ENCODE peak calls at places on chromosomes 12 and 14, in seven cellular contexts. S is OCI-LY7; C is heart left ventricle; N is PC-9; K is naive thymus-derived CD4-positive, alpha-beta T cell; V is body of pancreas; L is lower lobe of right lung. X is an unnamed sample. For H3K9me3, the result is how much of the 10 kb centered on the place peaks cover.

GRCh38 chr14:68255697-68256178 is 436.2 kb downstream of the RAD51B start:
- DNase-seq in K (no peak), S (no peak), N (peak), V (no peak), L (no peak), C (no peak), X (no peak)

GRCh38 chr14:42715316-42715715 is 1108.6 kb downstream of the LRFN5 start:
- DNase-seq in C (no peak), V (no peak), K (no peak), S (no peak), L (no peak), N (no peak), X (no peak)

GRCh38 chr12:80714055-80714454 is 2.7 kb upstream of the MYF5 start:
- DNase-seq in V (no peak), L (no peak), N (no peak), S (no peak), C (no peak), K (no peak), X (no peak)

GRCh38 chr14:102333795-102334415 is 14.4 kb downstream of the ZNF839 start:
- DNase-seq in V (no peak), S (no peak), L (no peak), K (no peak), C (no peak), N (peak), X (no peak)

GRCh38 chr12:101207086-101207780 is 2.8 kb downstream of the SLC5A8 start:
- DNase-seq in K (no peak), V (no peak), C (no peak), N (no peak), L (no peak), S (no peak), X (no peak)

GRCh38 chr12:125533434-125534029 is 468.3 kb downstream of the AACS start:
- DNase-seq in S (peak), L (no peak), K (no peak), N (no peak), V (peak), C (peak), X (no peak)

GRCh38 chr14:91872011-91872476 is 4.7 kb upstream of the TC2N start:
- DNase-seq in C (no peak), S (peak), N (peak), K (no peak), V (peak), L (peak), X (no peak)

GRCh38 chr14:75205586-75205985 is 29.2 kb upstream of the TMED10 start:
- DNase-seq in C (no peak), N (peak), S (no peak), K (no peak), V (no peak), L (no peak), X (no peak)

GRCh38 chr12:7017870-7018349 is 366 bp downstream of the LPCAT3 start:
- DNase-seq in V (no peak), K (no peak), N (no peak), S (no peak), L (no peak), C (no peak), X (peak)

GRCh38 chr14:104352493-104353220 is 214.3 kb downstream of the KIF26A start:
- DNase-seq in C (no peak), V (no peak), L (no peak), N (no peak), K (no peak), S (no peak), X (no peak)

GRCh38 chr12:100820314-100820713 is 25.7 kb downstream of the ANO4 start:
- DNase-seq in S (no peak), C (no peak), K (no peak), V (no peak), N (no peak), L (no peak), X (no peak)

GRCh38 chr14:65156568-65157366 is 54.5 kb upstream of the MAX start:
- DNase-seq in L (peak), C (peak), N (peak), V (no peak), S (peak), K (no peak), X (peak)

GRCh38 chr12:25121916-25122315 is 73.0 kb downstream of the DNAI7 start:
- DNase-seq in C (no peak), K (no peak), S (no peak), N (no peak), V (no peak), L (no peak), X (no peak)

GRCh38 chr12:30850684-30851083 is 75.9 kb upstream of the TSPAN11 start:
- DNase-seq in L (no peak), V (no peak), N (no peak), S (peak), C (no peak), K (no peak), X (no peak)

GRCh38 chr14:100691395-100692025 is 35.2 kb upstream of the DLK1 start:
- DNase-seq in V (no peak), S (no peak), C (no peak), K (no peak), N (no peak), L (no peak), X (no peak)

GRCh38 chr12:128933926-128934325 is 80.6 kb downstream of the GLT1D1 start:
- DNase-seq in S (no peak), C (no peak), K (no peak), V (no peak), L (no peak), N (no peak), X (no peak)

GRCh38 chr14:68576496-68577244 is 216.2 kb downstream of the ZFP36L1 start:
- DNase-seq in K (no peak), N (peak), C (no peak), L (no peak), S (no peak), V (no peak), X (no peak)

GRCh38 chr12:3950714-3951320 is 77.6 kb upstream of the PARP11 start:
- DNase-seq in K (peak), N (no peak), S (no peak), L (no peak), C (no peak), V (no peak), X (peak)

GRCh38 chr14:43894534-43894933 is 612.5 kb downstream of the FSCB start:
- DNase-seq in C (no peak), V (no peak), L (no peak), N (no peak), S (peak), K (no peak), X (no peak)

GRCh38 chr12:50351120-50352043 is 45.0 kb downstream of the FAM186A start:
- DNase-seq in V (peak), C (peak), K (no peak), S (no peak), L (no peak), N (no peak), X (peak)

GRCh38 chr14:64611358-64612020 is 61.7 kb downstream of the PPP1R36 start:
- DNase-seq in S (no peak), K (no peak), V (no peak), L (no peak), N (no peak), C (no peak), X (no peak)

GRCh38 chr14:55301722-55302121 is 30.5 kb downstream of the FBXO34 start:
- DNase-seq in V (no peak), C (no peak), L (no peak), N (no peak), K (no peak), S (no peak), X (no peak)

GRCh38 chr14:105138021-105138541 is 30.5 kb downstream of the JAG2 start:
- DNase-seq in N (no peak), V (no peak), S (no peak), L (no peak), K (no peak), C (no peak), X (no peak)

GRCh38 chr14:85529803-85530574 is at the start of gene FLRT2:
- DNase-seq in V (peak), S (no peak), L (peak), K (no peak), C (peak), N (no peak), X (peak)

GRCh38 chr12:32885831-32886230 is 10.7 kb downstream of the PKP2 start:
- DNase-seq in N (no peak), C (no peak), V (no peak), L (no peak), S (no peak), K (no peak), X (no peak)

GRCh38 chr12:41014643-41015020 is 173.5 kb upstream of the PDZRN4 start:
- DNase-seq in L (no peak), N (no peak), V (no peak), K (no peak), S (no peak), C (no peak), X (no peak)
- H3K27ac ChIP-seq in L (no peak), N (no peak), V (no peak), K (no peak), S (no peak), C (no peak), X (no peak)

GRCh38 chr14:23579311-23579630 is 681 bp upstream of the JPH4 start:
- DNase-seq in S (no peak), N (no peak), L (no peak), C (no peak), V (no peak), K (no peak), X (no peak)

GRCh38 chr14:23579739-23580138 is 1.1 kb upstream of the JPH4 start:
- DNase-seq in V (no peak), C (no peak), S (no peak), N (no peak), L (no peak), K (no peak), X (no peak)

GRCh38 chr14:23577004-23577681 is 1.4 kb downstream of the JPH4 start:
- DNase-seq in N (no peak), L (no peak), V (peak), S (no peak), K (no peak), C (no peak), X (no peak)

GRCh38 chr14:23577710-23578392 is 739 bp downstream of the JPH4 start:
- DNase-seq in K (no peak), S (no peak), N (no peak), C (no peak), V (no peak), L (no peak), X (no peak)

DNA sequence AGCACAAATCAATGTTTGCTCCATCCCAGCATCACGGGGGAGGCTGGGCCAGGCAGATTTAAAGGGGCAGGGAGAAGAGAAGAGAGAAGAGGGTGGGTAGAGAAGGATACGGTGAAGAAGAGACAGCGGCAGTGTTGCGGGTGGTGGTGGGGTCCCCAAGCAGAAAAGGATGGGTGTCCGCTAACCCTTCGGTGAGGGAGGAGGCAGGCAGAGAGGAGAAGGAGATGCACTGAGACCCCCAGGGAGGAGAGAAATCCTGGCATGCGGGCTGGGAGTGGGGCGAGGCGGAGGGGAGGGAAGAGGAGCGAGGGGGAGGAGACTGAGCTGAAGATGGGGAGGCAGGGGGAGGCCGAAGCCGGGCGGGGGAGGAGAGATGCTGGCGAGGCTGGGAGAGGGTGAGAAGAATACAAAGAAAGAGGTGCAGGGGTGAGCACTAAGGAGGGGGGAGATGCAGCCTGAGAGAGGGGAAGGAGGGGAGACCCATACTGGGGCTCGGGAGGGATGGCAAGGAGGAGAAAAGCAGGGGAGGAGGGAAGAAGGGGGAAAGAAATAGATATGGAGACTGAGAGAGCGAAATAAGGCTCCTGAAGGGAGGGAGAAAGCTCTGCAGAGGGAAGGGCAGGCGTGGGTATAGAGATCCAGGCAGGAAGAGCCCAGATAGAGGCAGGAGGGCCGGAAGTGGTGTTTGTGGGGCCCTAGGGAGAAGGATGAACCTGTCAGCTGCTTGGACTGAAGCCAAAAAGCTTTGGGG is at the start of gene JPH4:
- DNase-seq in V (no peak), L (no peak), S (no peak), N (no peak), K (no peak), C (no peak), X (peak)
- H3K4me3 ChIP-seq in V (no peak), L (no peak), S (no peak), N (no peak), K (no peak), C (no peak), X (no peak)

DNA sequence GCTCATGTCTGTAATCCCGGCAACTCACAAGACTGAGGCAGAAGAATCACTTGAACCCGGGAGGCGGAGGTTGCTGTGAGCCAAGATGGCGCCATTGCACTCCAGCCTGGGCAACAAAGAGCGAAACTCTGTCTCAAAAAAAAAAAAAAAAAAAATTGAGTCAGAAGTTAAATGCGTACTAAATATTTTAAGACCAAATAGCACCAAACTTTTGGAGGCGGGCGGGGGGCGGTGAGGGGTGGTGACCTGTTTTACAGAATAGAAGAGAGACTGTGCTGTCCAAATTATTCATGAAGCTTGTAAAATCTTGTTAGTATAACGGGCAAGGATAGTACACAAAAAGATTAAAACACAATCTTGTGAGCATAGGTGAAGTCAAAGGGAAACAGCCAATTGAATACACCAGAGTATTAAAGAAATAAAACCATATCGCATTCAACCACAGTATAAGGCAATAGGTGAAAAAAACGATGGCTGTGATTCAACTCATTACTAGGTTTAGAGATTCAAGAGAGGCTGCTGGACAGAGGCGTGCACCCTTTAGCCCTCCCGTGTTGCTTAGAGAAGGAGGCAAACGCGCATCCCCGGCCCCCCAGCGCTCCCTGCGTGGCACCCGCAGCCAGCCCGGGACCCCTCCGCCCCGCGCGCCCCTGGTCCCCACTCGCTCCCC is 571 bp downstream of the ZNF891 start:
- DNase-seq in S (peak), N (no peak), C (no peak), L (no peak), V (no peak), K (no peak), X (peak)
- H3K9me3 ChIP-seq in S (half or more), N (under half), C (under half), L (half or more), V (under half), K (under half), X (under half)

GRCh38 chr14:30928462-30928861 is 54.1 kb downstream of the COCH start:
- DNase-seq in N (no peak), V (no peak), C (no peak), K (no peak), S (no peak), L (no peak), X (no peak)
- H3K27ac ChIP-seq in N (no peak), V (no peak), C (no peak), K (no peak), S (no peak), L (no peak), X (no peak)

GRCh38 chr12:56773113-56773512 is 10.0 kb downstream of the HSD17B6 start:
- DNase-seq in C (no peak), V (no peak), S (no peak), K (no peak), N (no peak), L (no peak), X (no peak)

GRCh38 chr12:56775638-56776037 is 12.5 kb downstream of the HSD17B6 start:
- DNase-seq in N (no peak), S (peak), V (no peak), C (no peak), L (no peak), K (no peak), X (no peak)

GRCh38 chr12:56778756-56779155 is 15.6 kb downstream of the HSD17B6 start:
- DNase-seq in C (no peak), K (no peak), V (no peak), L (no peak), S (no peak), N (no peak), X (no peak)

GRCh38 chr12:56772625-56773024 is 9.5 kb downstream of the HSD17B6 start:
- DNase-seq in L (no peak), C (no peak), N (no peak), V (no peak), S (no peak), K (no peak), X (no peak)

DNA sequence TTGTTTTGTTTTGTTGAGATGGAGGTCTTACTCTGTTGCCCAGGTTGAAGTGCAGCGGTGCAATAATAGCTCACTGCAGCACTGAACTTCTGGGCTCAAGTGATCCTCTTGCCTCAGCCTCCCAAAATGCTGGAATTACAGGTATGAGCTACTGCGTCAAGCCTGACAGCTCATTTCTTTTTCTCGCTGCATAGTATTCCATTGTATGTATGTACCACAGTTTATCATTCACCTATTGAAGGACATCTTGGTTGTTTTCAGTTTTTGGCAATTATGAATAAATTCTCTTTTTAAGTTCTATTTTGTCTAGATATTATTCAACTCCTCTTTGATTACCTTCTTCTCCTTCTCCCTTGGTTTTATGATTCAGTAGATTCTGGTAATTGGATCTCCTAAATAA is 13.5 kb downstream of the HSD17B6 start:
- DNase-seq in K (no peak), N (no peak), S (no peak), L (no peak), C (no peak), V (no peak), X (no peak)
- H3K4me3 ChIP-seq in K (no peak), N (no peak), S (no peak), L (no peak), C (no peak), V (no peak), X (no peak)

DNA sequence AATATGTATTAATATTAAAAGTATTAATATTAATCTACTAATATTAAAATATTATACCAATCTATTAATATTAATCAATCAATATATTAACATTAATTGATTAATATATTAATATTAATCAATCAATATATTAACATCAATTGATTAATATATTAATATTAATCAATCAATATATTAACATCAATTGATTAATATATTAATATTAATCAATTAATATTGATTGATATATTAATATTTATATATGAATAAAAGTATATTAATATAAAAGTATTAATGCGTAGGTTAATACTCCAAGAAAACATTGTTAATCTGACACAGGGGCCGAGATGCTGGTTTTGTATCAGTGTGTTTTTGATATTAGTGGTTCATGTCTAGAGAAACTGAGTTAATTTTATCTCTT is 1430.1 kb upstream of the SEL1L start:
- DNase-seq in C (no peak), N (no peak), L (no peak), V (no peak), S (no peak), K (no peak), X (no peak)
- H3K9me3 ChIP-seq in C (under half), N (under half), L (under half), V (under half), S (under half), K (under half), X (under half)

DNA sequence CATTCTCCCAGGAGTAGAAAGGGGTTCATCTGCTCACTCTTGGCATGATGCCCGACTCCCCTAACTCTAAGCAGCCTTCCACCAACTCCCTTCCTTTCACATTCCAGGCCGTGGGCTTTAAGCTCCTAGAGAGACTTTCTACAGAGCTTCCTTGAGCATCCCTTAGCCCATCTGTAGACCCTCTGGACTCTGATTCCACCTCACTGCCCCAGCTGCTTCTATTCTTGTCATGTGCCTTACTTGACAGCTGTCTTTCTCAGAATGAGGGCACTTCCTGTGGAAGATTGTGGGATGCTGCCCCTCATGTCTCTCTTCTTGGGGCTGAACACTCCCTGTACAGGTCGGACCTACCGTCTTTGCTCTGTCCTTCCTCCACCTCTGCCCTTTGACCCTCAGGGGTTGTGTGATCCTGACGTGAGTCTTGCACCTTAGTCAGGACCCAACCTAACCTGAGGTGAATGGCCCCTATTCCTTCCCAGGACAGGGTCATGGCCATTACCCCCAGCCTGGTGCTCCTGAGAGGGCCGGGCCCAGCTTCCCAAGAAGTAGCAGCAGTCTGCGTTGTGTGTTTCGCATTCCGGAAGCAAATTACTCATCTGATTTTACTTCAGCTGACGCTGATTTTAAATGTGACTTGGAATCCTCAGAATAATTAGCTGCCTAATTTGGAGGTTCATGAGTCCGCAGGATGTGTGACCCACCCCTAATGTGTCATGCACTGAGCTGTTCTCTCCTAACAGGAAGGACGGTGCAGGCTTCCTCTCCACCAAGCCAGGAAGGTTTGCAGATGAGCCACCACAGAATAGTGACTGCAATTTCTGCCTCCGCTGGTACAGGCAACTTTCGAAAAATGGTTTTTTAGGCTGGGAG is 2.7 kb upstream of the GALNT6 start:
- DNase-seq in N (no peak), V (no peak), K (no peak), L (no peak), S (no peak), C (no peak), X (no peak)
- H3K27ac ChIP-seq in N (no peak), V (no peak), K (peak), L (peak), S (no peak), C (peak), X (no peak)

GRCh38 chr14:60485600-60486251 is at the start of gene C14orf39:
- DNase-seq in S (no peak), V (no peak), N (no peak), C (no peak), K (no peak), L (no peak), X (peak)
- H3K4me3 ChIP-seq in S (no peak), V (no peak), N (no peak), C (peak), K (no peak), L (no peak), X (peak)

GRCh38 chr14:58793096-58793740 is 155.5 kb downstream of the DACT1 start:
- DNase-seq in S (no peak), V (no peak), L (no peak), C (no peak), K (no peak), N (no peak), X (no peak)
- H3K9me3 ChIP-seq in S (under half), V (under half), L (under half), C (under half), K (under half), N (under half), X (under half)

X was measured in SJCRH30.